ENCODE peak calls at places on chromosome 14, in four cellular contexts. O, X, D and K are unnamed samples.

GRCh38 chr14:80587096-80587724 is 354.3 kb downstream of the CEP128 start:
- DNase-seq in O (no peak), X (peak), D (no peak), K (peak)

GRCh38 chr14:31968912-31969311 is 108.2 kb upstream of the ARHGAP5 start:
- DNase-seq in O (no peak), X (no peak), D (no peak), K (no peak)

GRCh38 chr14:72685456-72685855 is 208.4 kb downstream of the DPF3 start:
- DNase-seq in O (no peak), X (no peak), D (no peak), K (no peak)

GRCh38 chr14:68016243-68016914 is 196.8 kb downstream of the RAD51B start:
- DNase-seq in O (no peak), X (peak), D (no peak), K (no peak)

GRCh38 chr14:89011727-89012271 is 187.3 kb downstream of the TTC8 start:
- DNase-seq in O (no peak), X (no peak), D (no peak), K (no peak)

GRCh38 chr14:105925615-105926414 is 399.4 kb downstream of the TMEM121 start:
- DNase-seq in O (no peak), X (no peak), D (no peak), K (no peak)

GRCh38 chr14:102693006-102693755 is 84.1 kb upstream of the TRAF3 start:
- DNase-seq in O (no peak), X (no peak), D (no peak), K (no peak)

GRCh38 chr14:101986953-101987352 is 22.6 kb downstream of the DYNC1H1 start:
- DNase-seq in O (no peak), X (no peak), D (no peak), K (no peak)

GRCh38 chr14:69612759-69613145 is 1.4 kb downstream of the SUSD6 start:
- DNase-seq in O (no peak), X (peak), D (no peak), K (no peak)

GRCh38 chr14:66379116-66379515 is 107.1 kb upstream of the CCDC196 start:
- DNase-seq in O (no peak), X (no peak), D (no peak), K (no peak)

GRCh38 chr14:50000215-50001145 is 107.6 kb downstream of the ARF6 start:
- DNase-seq in O (no peak), X (peak), D (no peak), K (peak)

GRCh38 chr14:21055473-21056117 is 2.0 kb upstream of the RNASE8 start:
- DNase-seq in O (no peak), X (no peak), D (no peak), K (no peak)

GRCh38 chr14:75876526-75876925 is 105.3 kb downstream of the TGFB3 start:
- DNase-seq in O (no peak), X (peak), D (no peak), K (no peak)

GRCh38 chr14:24145700-24146621 is at the start of gene PSME2:
- DNase-seq in O (no peak), X (no peak), D (no peak), K (no peak)